ENCODE peak calls at places on chromosomes 11 and 22, in seven cellular contexts. One of them, this sample, is unnamed.

GRCh38 chr11:39786682-39787081 is 1672.8 kb downstream of the LRRC4C start:
- DNase-seq in astrocyte of the spinal cord: no peak
- DNase-seq in Kasumi-1: no peak
- DNase-seq in activated effector memory CD4-positive, alpha-beta T cell treated with anti-CD3 and anti-CD28 coated beads, Interleukin-2, amount 50 U/mL, for 16 hours: no peak
- DNase-seq in naive thymus-derived CD8-positive, alpha-beta T cell: no peak
- DNase-seq in stimulated activated CD8-positive, alpha-beta memory T cell treated with anti-CD3 and anti-CD28 coated beads, Interleukin-2, amount 100 ng/mL, for 48 hours: no peak
- DNase-seq in osteocyte: no peak
- DNase-seq in this sample: no peak

GRCh38 chr22:36221799-36222751 is 17.3 kb downstream of the APOL2 start:
- DNase-seq in stimulated activated CD8-positive, alpha-beta memory T cell treated with anti-CD3 and anti-CD28 coated beads, Interleukin-2, amount 100 ng/mL, for 48 hours: peak
- DNase-seq in astrocyte of the spinal cord: peak
- DNase-seq in activated effector memory CD4-positive, alpha-beta T cell treated with anti-CD3 and anti-CD28 coated beads, Interleukin-2, amount 50 U/mL, for 16 hours: peak
- DNase-seq in Kasumi-1: peak
- DNase-seq in naive thymus-derived CD8-positive, alpha-beta T cell: peak
- DNase-seq in osteocyte: no peak
- DNase-seq in this sample: no peak

GRCh38 chr11:76759092-76759491 is 24.1 kb upstream of the TSKU start:
- DNase-seq in Kasumi-1: no peak
- DNase-seq in osteocyte: no peak
- DNase-seq in activated effector memory CD4-positive, alpha-beta T cell treated with anti-CD3 and anti-CD28 coated beads, Interleukin-2, amount 50 U/mL, for 16 hours: peak
- DNase-seq in astrocyte of the spinal cord: no peak
- DNase-seq in stimulated activated CD8-positive, alpha-beta memory T cell treated with anti-CD3 and anti-CD28 coated beads, Interleukin-2, amount 100 ng/mL, for 48 hours: no peak
- DNase-seq in naive thymus-derived CD8-positive, alpha-beta T cell: no peak
- DNase-seq in this sample: no peak

GRCh38 chr11:68369756-68370155 is 57.4 kb downstream of the LRP5 start:
- DNase-seq in Kasumi-1: no peak
- DNase-seq in osteocyte: no peak
- DNase-seq in astrocyte of the spinal cord: no peak
- DNase-seq in activated effector memory CD4-positive, alpha-beta T cell treated with anti-CD3 and anti-CD28 coated beads, Interleukin-2, amount 50 U/mL, for 16 hours: no peak
- DNase-seq in naive thymus-derived CD8-positive, alpha-beta T cell: no peak
- DNase-seq in stimulated activated CD8-positive, alpha-beta memory T cell treated with anti-CD3 and anti-CD28 coated beads, Interleukin-2, amount 100 ng/mL, for 48 hours: no peak
- DNase-seq in this sample: no peak

GRCh38 chr11:86811637-86812321 is 11.4 kb downstream of the PRSS23 start:
- DNase-seq in stimulated activated CD8-positive, alpha-beta memory T cell treated with anti-CD3 and anti-CD28 coated beads, Interleukin-2, amount 100 ng/mL, for 48 hours: no peak
- DNase-seq in astrocyte of the spinal cord: peak
- DNase-seq in Kasumi-1: no peak
- DNase-seq in osteocyte: no peak
- DNase-seq in naive thymus-derived CD8-positive, alpha-beta T cell: no peak
- DNase-seq in activated effector memory CD4-positive, alpha-beta T cell treated with anti-CD3 and anti-CD28 coated beads, Interleukin-2, amount 50 U/mL, for 16 hours: no peak
- DNase-seq in this sample: no peak

GRCh38 chr11:114140826-114141225 is 81.3 kb downstream of the ZBTB16 start:
- DNase-seq in Kasumi-1: no peak
- DNase-seq in activated effector memory CD4-positive, alpha-beta T cell treated with anti-CD3 and anti-CD28 coated beads, Interleukin-2, amount 50 U/mL, for 16 hours: peak
- DNase-seq in osteocyte: no peak
- DNase-seq in stimulated activated CD8-positive, alpha-beta memory T cell treated with anti-CD3 and anti-CD28 coated beads, Interleukin-2, amount 100 ng/mL, for 48 hours: no peak
- DNase-seq in astrocyte of the spinal cord: no peak
- DNase-seq in naive thymus-derived CD8-positive, alpha-beta T cell: no peak
- DNase-seq in this sample: no peak

GRCh38 chr11:79018371-79018849 is 422.4 kb downstream of the TENM4 start:
- DNase-seq in osteocyte: no peak
- DNase-seq in naive thymus-derived CD8-positive, alpha-beta T cell: no peak
- DNase-seq in activated effector memory CD4-positive, alpha-beta T cell treated with anti-CD3 and anti-CD28 coated beads, Interleukin-2, amount 50 U/mL, for 16 hours: no peak
- DNase-seq in stimulated activated CD8-positive, alpha-beta memory T cell treated with anti-CD3 and anti-CD28 coated beads, Interleukin-2, amount 100 ng/mL, for 48 hours: no peak
- DNase-seq in astrocyte of the spinal cord: peak
- DNase-seq in Kasumi-1: no peak
- DNase-seq in this sample: no peak

GRCh38 chr22:41976070-41976901 is 7.0 kb downstream of the SEPTIN3 start:
- DNase-seq in naive thymus-derived CD8-positive, alpha-beta T cell: peak
- DNase-seq in Kasumi-1: no peak
- DNase-seq in activated effector memory CD4-positive, alpha-beta T cell treated with anti-CD3 and anti-CD28 coated beads, Interleukin-2, amount 50 U/mL, for 16 hours: peak
- DNase-seq in osteocyte: no peak
- DNase-seq in astrocyte of the spinal cord: no peak
- DNase-seq in stimulated activated CD8-positive, alpha-beta memory T cell treated with anti-CD3 and anti-CD28 coated beads, Interleukin-2, amount 100 ng/mL, for 48 hours: no peak
- DNase-seq in this sample: peak

GRCh38 chr11:90373971-90374370 is 151.1 kb upstream of the CHORDC1 start:
- DNase-seq in activated effector memory CD4-positive, alpha-beta T cell treated with anti-CD3 and anti-CD28 coated beads, Interleukin-2, amount 50 U/mL, for 16 hours: no peak
- DNase-seq in astrocyte of the spinal cord: no peak
- DNase-seq in naive thymus-derived CD8-positive, alpha-beta T cell: no peak
- DNase-seq in Kasumi-1: no peak
- DNase-seq in stimulated activated CD8-positive, alpha-beta memory T cell treated with anti-CD3 and anti-CD28 coated beads, Interleukin-2, amount 100 ng/mL, for 48 hours: no peak
- DNase-seq in osteocyte: no peak
- DNase-seq in this sample: no peak

GRCh38 chr11:10305262-10305963 is 540 bp downstream of the ADM start:
- DNase-seq in osteocyte: no peak
- DNase-seq in stimulated activated CD8-positive, alpha-beta memory T cell treated with anti-CD3 and anti-CD28 coated beads, Interleukin-2, amount 100 ng/mL, for 48 hours: no peak
- DNase-seq in astrocyte of the spinal cord: peak
- DNase-seq in naive thymus-derived CD8-positive, alpha-beta T cell: peak
- DNase-seq in activated effector memory CD4-positive, alpha-beta T cell treated with anti-CD3 and anti-CD28 coated beads, Interleukin-2, amount 50 U/mL, for 16 hours: peak
- DNase-seq in Kasumi-1: peak
- DNase-seq in this sample: peak

GRCh38 chr11:117366875-117367274 is 39.2 kb downstream of the CEP164 start:
- DNase-seq in activated effector memory CD4-positive, alpha-beta T cell treated with anti-CD3 and anti-CD28 coated beads, Interleukin-2, amount 50 U/mL, for 16 hours: no peak
- DNase-seq in Kasumi-1: no peak
- DNase-seq in naive thymus-derived CD8-positive, alpha-beta T cell: no peak
- DNase-seq in stimulated activated CD8-positive, alpha-beta memory T cell treated with anti-CD3 and anti-CD28 coated beads, Interleukin-2, amount 100 ng/mL, for 48 hours: no peak
- DNase-seq in astrocyte of the spinal cord: no peak
- DNase-seq in osteocyte: no peak
- DNase-seq in this sample: no peak

GRCh38 chr11:129041611-129042018 is 98.9 kb upstream of the TP53AIP1 start:
- DNase-seq in naive thymus-derived CD8-positive, alpha-beta T cell: no peak
- DNase-seq in osteocyte: no peak
- DNase-seq in stimulated activated CD8-positive, alpha-beta memory T cell treated with anti-CD3 and anti-CD28 coated beads, Interleukin-2, amount 100 ng/mL, for 48 hours: no peak
- DNase-seq in activated effector memory CD4-positive, alpha-beta T cell treated with anti-CD3 and anti-CD28 coated beads, Interleukin-2, amount 50 U/mL, for 16 hours: no peak
- DNase-seq in astrocyte of the spinal cord: no peak
- DNase-seq in Kasumi-1: no peak
- DNase-seq in this sample: no peak

GRCh38 chr22:29912605-29913398 is 29.8 kb downstream of the MTMR3 start:
- DNase-seq in osteocyte: no peak
- DNase-seq in naive thymus-derived CD8-positive, alpha-beta T cell: no peak
- DNase-seq in Kasumi-1: no peak
- DNase-seq in astrocyte of the spinal cord: peak
- DNase-seq in activated effector memory CD4-positive, alpha-beta T cell treated with anti-CD3 and anti-CD28 coated beads, Interleukin-2, amount 50 U/mL, for 16 hours: no peak
- DNase-seq in stimulated activated CD8-positive, alpha-beta memory T cell treated with anti-CD3 and anti-CD28 coated beads, Interleukin-2, amount 100 ng/mL, for 48 hours: no peak
- DNase-seq in this sample: no peak

GRCh38 chr11:92769125-92769524 is 200.3 kb upstream of the MTNR1B start:
- DNase-seq in naive thymus-derived CD8-positive, alpha-beta T cell: no peak
- DNase-seq in activated effector memory CD4-positive, alpha-beta T cell treated with anti-CD3 and anti-CD28 coated beads, Interleukin-2, amount 50 U/mL, for 16 hours: no peak
- DNase-seq in osteocyte: no peak
- DNase-seq in stimulated activated CD8-positive, alpha-beta memory T cell treated with anti-CD3 and anti-CD28 coated beads, Interleukin-2, amount 100 ng/mL, for 48 hours: no peak
- DNase-seq in Kasumi-1: no peak
- DNase-seq in astrocyte of the spinal cord: no peak
- DNase-seq in this sample: no peak

GRCh38 chr22:29801796-29802195 is 34.6 kb downstream of the UQCR10 start:
- DNase-seq in activated effector memory CD4-positive, alpha-beta T cell treated with anti-CD3 and anti-CD28 coated beads, Interleukin-2, amount 50 U/mL, for 16 hours: no peak
- DNase-seq in naive thymus-derived CD8-positive, alpha-beta T cell: no peak
- DNase-seq in osteocyte: no peak
- DNase-seq in astrocyte of the spinal cord: no peak
- DNase-seq in Kasumi-1: no peak
- DNase-seq in stimulated activated CD8-positive, alpha-beta memory T cell treated with anti-CD3 and anti-CD28 coated beads, Interleukin-2, amount 100 ng/mL, for 48 hours: no peak
- DNase-seq in this sample: no peak

GRCh38 chr11:69501891-69502860 is 20.7 kb downstream of the LINC01488 start:
- DNase-seq in osteocyte: no peak
- DNase-seq in activated effector memory CD4-positive, alpha-beta T cell treated with anti-CD3 and anti-CD28 coated beads, Interleukin-2, amount 50 U/mL, for 16 hours: no peak
- DNase-seq in stimulated activated CD8-positive, alpha-beta memory T cell treated with anti-CD3 and anti-CD28 coated beads, Interleukin-2, amount 100 ng/mL, for 48 hours: no peak
- DNase-seq in astrocyte of the spinal cord: no peak
- DNase-seq in naive thymus-derived CD8-positive, alpha-beta T cell: no peak
- DNase-seq in Kasumi-1: no peak
- DNase-seq in this sample: no peak

GRCh38 chr11:134634897-134635831 is 223.1 kb upstream of the B3GAT1 start:
- DNase-seq in astrocyte of the spinal cord: no peak
- DNase-seq in Kasumi-1: no peak
- DNase-seq in naive thymus-derived CD8-positive, alpha-beta T cell: no peak
- DNase-seq in osteocyte: peak
- DNase-seq in activated effector memory CD4-positive, alpha-beta T cell treated with anti-CD3 and anti-CD28 coated beads, Interleukin-2, amount 50 U/mL, for 16 hours: peak
- DNase-seq in stimulated activated CD8-positive, alpha-beta memory T cell treated with anti-CD3 and anti-CD28 coated beads, Interleukin-2, amount 100 ng/mL, for 48 hours: no peak
- DNase-seq in this sample: no peak

GRCh38 chr11:108666373-108666772 is 1.5 kb downstream of the DDX10 start:
- DNase-seq in stimulated activated CD8-positive, alpha-beta memory T cell treated with anti-CD3 and anti-CD28 coated beads, Interleukin-2, amount 100 ng/mL, for 48 hours: no peak
- DNase-seq in Kasumi-1: peak
- DNase-seq in astrocyte of the spinal cord: no peak
- DNase-seq in activated effector memory CD4-positive, alpha-beta T cell treated with anti-CD3 and anti-CD28 coated beads, Interleukin-2, amount 50 U/mL, for 16 hours: no peak
- DNase-seq in osteocyte: no peak
- DNase-seq in naive thymus-derived CD8-positive, alpha-beta T cell: no peak
- DNase-seq in this sample: no peak

This sample was measured in T-helper 1 cell.